ENCODE peak calls at places on chromosomes 4 and X, in eight cellular contexts. T is GM12878, C is SK-N-SH, S is K562, O is HCT116, L is Panc1, J is HL-60, Q is HepG2. X is an unnamed sample.

GRCh38 chr4:6337331-6337935 is 67.8 kb downstream of the WFS1 start:
- DNase-seq in C (no peak), S (no peak), L (no peak), J (no peak), Q (peak; percentile 64), O (peak; percentile 54), T (no peak), X (no peak)

GRCh38 chr4:136320471-136320813 is 1211.9 kb downstream of the PCDH18 start:
- DNase-seq in O (no peak), C (no peak), Q (no peak), J (no peak), T (no peak), S (no peak), L (no peak), X (no peak)

GRCh38 chr4:85370400-85371032 is 104.4 kb upstream of the ARHGAP24 start:
- DNase-seq in T (peak; percentile 11), J (peak; percentile 18), S (peak; percentile 9), L (peak; percentile 35), O (peak; percentile 21), C (peak; percentile 5), Q (peak; percentile 31), X (peak; percentile 69)

GRCh38 chrX:38754102-38754790 is 47.0 kb upstream of the MID1IP1 start:
- DNase-seq in Q (peak; percentile 19), T (peak; percentile 31), S (peak; percentile 39), J (peak; percentile 12), O (peak; percentile 32), C (peak; percentile 47), L (peak; percentile 35), X (peak; percentile 53)

GRCh38 chrX:23954396-23954795 is 46.6 kb downstream of the CXorf58 start:
- DNase-seq in O (no peak), T (no peak), C (no peak), S (no peak), L (no peak), Q (no peak), J (no peak), X (peak; percentile 1)

GRCh38 chrX:7334253-7334935 is 186.4 kb upstream of the PUDP start:
- DNase-seq in Q (no peak), S (no peak), T (no peak), O (no peak), L (no peak), C (no peak), J (no peak), X (no peak)

GRCh38 chrX:102067966-102068723 is 57.3 kb upstream of the TCEAL2 start:
- DNase-seq in C (peak; percentile 10), Q (peak; percentile 1), T (peak; percentile 1), J (no peak), O (no peak), S (no peak), L (peak; percentile 15), X (peak; percentile 21)

GRCh38 chr4:144647095-144647959 is 1.4 kb downstream of the HHIP start:
- DNase-seq in O (no peak), J (no peak), T (no peak), S (peak; percentile 47), C (peak; percentile 10), Q (no peak), L (no peak), X (peak; percentile 82)

GRCh38 chr4:121675715-121676114 is 21.1 kb downstream of the ANXA5 start:
- DNase-seq in T (no peak), O (no peak), L (no peak), C (no peak), J (no peak), S (no peak), Q (peak; percentile 41), X (peak; percentile 32)

GRCh38 chr4:172042714-172043114 is 229.5 kb downstream of the GALNTL6 start:
- DNase-seq in Q (peak; percentile 7), T (no peak), L (no peak), S (peak; percentile 6), J (no peak), O (peak; percentile 23), C (no peak), X (no peak)

GRCh38 chr4:172040766-172041165 is 227.6 kb downstream of the GALNTL6 start:
- DNase-seq in S (no peak), T (no peak), L (no peak), J (no peak), C (no peak), Q (no peak), O (no peak), X (no peak)

GRCh38 chr4:172045981-172046380 is 232.8 kb downstream of the GALNTL6 start:
- DNase-seq in Q (no peak), L (no peak), J (no peak), O (no peak), C (no peak), S (no peak), T (no peak), X (no peak)
- TF ChIP-seq POLR2AphosphoS5 in Q (no peak), L (no peak), J (no peak), O (no peak), C (no peak), S (no peak), T (no peak), X (no peak)

DNA sequence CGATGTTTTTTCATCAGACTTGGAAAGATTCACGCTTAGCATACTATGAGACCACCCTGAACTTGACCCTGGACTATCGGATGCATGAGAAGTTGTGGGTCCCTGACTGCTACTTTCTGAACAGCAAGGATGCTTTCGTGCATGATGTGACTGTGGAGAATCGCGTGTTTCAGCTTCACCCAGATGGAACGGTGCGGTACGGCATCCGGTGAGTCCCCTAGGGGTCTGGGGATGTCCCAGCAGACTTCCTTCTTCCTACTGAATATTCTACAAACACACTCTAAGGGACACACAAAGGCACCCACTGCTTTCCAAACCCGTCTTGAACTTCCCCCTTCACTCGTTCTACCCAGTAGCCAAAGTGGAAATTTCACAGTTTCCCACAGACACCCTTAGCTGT is 9.3 kb downstream of the GABRQ start:
- DNase-seq in L (no peak), S (no peak), T (no peak), Q (no peak), O (no peak), J (no peak), C (no peak), X (no peak)
- TF ChIP-seq REST in L (no peak), S (no peak), T (no peak), Q (no peak), O (no peak), J (no peak), C (no peak), X (no peak)

GRCh38 chr4:165474784-165475705 is 96.2 kb downstream of the CPE start:
- DNase-seq in L (no peak), J (no peak), Q (no peak), S (no peak), O (no peak), C (no peak), T (no peak), X (no peak)

GRCh38 chr4:165470009-165470408 is 91.2 kb downstream of the CPE start:
- DNase-seq in Q (no peak), O (no peak), L (no peak), T (no peak), J (no peak), S (no peak), C (no peak), X (no peak)

GRCh38 chr4:165476214-165477098 is 97.6 kb downstream of the CPE start:
- DNase-seq in J (no peak), L (no peak), T (no peak), Q (no peak), S (peak; percentile 78), O (peak; percentile 72), C (no peak), X (no peak)

GRCh38 chr4:165475706-165476070 is 96.9 kb downstream of the CPE start:
- DNase-seq in C (no peak), L (no peak), J (no peak), Q (no peak), O (no peak), T (no peak), S (no peak), X (no peak)

DNA sequence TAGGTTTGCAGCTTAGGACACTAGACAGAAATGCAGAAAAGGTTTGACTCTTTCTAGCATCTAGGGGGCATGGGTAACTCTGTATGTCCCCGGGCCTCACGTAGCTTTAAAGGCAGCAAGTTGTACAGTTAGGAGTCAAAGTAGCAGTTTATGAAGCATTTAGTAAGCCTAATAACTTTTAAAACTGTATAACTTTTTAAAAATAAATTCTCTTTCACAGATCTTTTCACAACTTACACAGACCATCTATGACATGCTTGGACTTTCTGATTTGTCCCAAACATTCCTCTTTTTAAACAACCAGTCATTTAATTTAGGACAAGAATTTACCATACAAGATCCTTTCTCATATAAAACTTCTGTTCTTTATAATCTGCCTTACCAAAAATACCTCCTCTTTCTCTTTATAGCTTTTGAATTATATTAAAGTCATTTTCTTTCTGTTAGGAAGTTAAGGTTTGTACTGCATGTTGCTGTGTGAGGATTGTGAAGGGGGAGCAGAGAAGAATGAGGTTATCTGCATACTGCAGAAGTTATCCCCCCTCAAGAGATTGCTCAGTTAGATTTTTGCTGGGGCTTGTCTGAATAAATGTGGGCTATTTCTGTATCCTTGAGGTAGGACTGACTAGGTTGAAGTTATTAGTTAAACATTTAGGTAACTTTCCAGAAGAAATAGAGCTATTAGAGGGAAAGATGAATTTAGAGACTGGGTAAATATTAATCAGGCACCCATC is 94.3 kb downstream of the CPE start:
- DNase-seq in J (no peak), L (no peak), T (no peak), Q (no peak), C (no peak), O (no peak), S (no peak), X (no peak)
- H3K4me3 ChIP-seq in J (no peak overlapping the region), L (no peak overlapping the region), T (no peak overlapping the region), Q (no peak overlapping the region), C (no peak overlapping the region), O (no peak overlapping the region), S (no peak overlapping the region), X (no peak overlapping the region)

GRCh38 chrX:100635989-100636320 is 651 bp downstream of the TSPAN6 start:
- DNase-seq in O (no peak), Q (no peak), T (no peak), L (no peak), C (no peak), S (no peak), J (no peak), X (peak; percentile 38)

GRCh38 chrX:100635040-100635439 is 1.6 kb downstream of the TSPAN6 start:
- DNase-seq in C (no peak), T (no peak), S (no peak), O (no peak), Q (no peak), J (no peak), L (no peak), X (no peak)

GRCh38 chrX:100642296-100642695 is 1.7 kb upstream of the SRPX2 start:
- DNase-seq in T (no peak), C (no peak), Q (no peak), O (no peak), L (no peak), J (no peak), S (no peak), X (peak; percentile 31)

GRCh38 chrX:100636321-100636991 is at the start of gene TSPAN6:
- DNase-seq in O (peak; percentile 81), S (peak; percentile 11), J (no peak), T (no peak), L (peak; percentile 73), C (peak; percentile 82), Q (peak; percentile 86), X (peak; percentile 87)
- TF ChIP-seq POLR2AphosphoS5 in O (peak; percentile 72), S (no peak), J (no peak), T (no peak), L (no peak), C (peak; percentile 62), Q (peak; percentile 71), X (peak; percentile 65)

GRCh38 chr4:189941005-189941450 is 356 bp downstream of the FRG1 start:
- DNase-seq in S (no peak), O (no peak), Q (no peak), C (no peak), J (no peak), L (no peak), T (no peak), X (no peak)
- TF ChIP-seq REST in S (no peak), O (no peak), Q (no peak), C (no peak), J (no peak), L (no peak), T (no peak), X (no peak)

GRCh38 chr4:2480649-2481048 is 11.7 kb downstream of the RNF4 start:
- DNase-seq in C (no peak), O (no peak), S (no peak), L (no peak), Q (no peak), J (no peak), T (no peak), X (no peak)
- H3K4me3 ChIP-seq in C (no peak overlapping the region), O (no peak overlapping the region), S (no peak overlapping the region), L (no peak overlapping the region), Q (no peak overlapping the region), J (no peak overlapping the region), T (peak overlapping the region; percentile 48), X (no peak overlapping the region)